ENCODE peak calls at places on chromosomes 16 and 17, in seven cellular contexts. N is thoracic aorta; T is PC-9; Y is AG10803; H is CD8-positive, alpha-beta memory T cell; F is AG04450; B is BE2C. Z is an unnamed sample.

GRCh38 chr16:87094246-87094865 is 222.8 kb downstream of the C16orf95 start:
- DNase-seq in T (no peak), H (no peak), Y (no peak), F (no peak), N (no peak), B (no peak), Z (no peak)

GRCh38 chr17:44314869-44315661 is 6.7 kb downstream of the RUNDC3A start:
- DNase-seq in N (no peak), H (peak), T (no peak), B (no peak), F (no peak), Y (no peak), Z (no peak)

GRCh38 chr17:72171703-72172670 is 51.2 kb downstream of the SOX9 start:
- DNase-seq in T (no peak), H (no peak), B (no peak), N (no peak), F (no peak), Y (no peak), Z (no peak)

GRCh38 chr16:11791144-11791828 is 5.8 kb downstream of the ZC3H7A start:
- DNase-seq in B (no peak), T (no peak), N (no peak), F (no peak), Y (no peak), H (no peak), Z (no peak)

GRCh38 chr17:50063516-50064252 is 7.8 kb downstream of the ITGA3 start:
- DNase-seq in N (no peak), T (peak), H (no peak), Y (peak), B (no peak), F (no peak), Z (no peak)

GRCh38 chr16:54289242-54290051 is 2.9 kb upstream of the IRX3 start:
- DNase-seq in T (no peak), N (no peak), B (no peak), H (no peak), Y (no peak), F (no peak), Z (no peak)

GRCh38 chr17:19384723-19385391 is 2.1 kb downstream of the MFAP4 start:
- DNase-seq in Y (peak), H (no peak), N (no peak), F (peak), B (peak), T (no peak), Z (peak)

GRCh38 chr17:78325076-78325712 is 34.7 kb downstream of the SOCS3 start:
- DNase-seq in H (no peak), F (no peak), Y (peak), N (no peak), T (no peak), B (no peak), Z (peak)

GRCh38 chr17:61409301-61410099 is 9.9 kb downstream of the TBX2 start:
- DNase-seq in B (peak), H (no peak), F (no peak), Y (peak), T (no peak), N (no peak), Z (peak)

GRCh38 chr17:57453841-57454240 is 197.5 kb downstream of the MSI2 start:
- DNase-seq in B (no peak), H (no peak), T (no peak), N (no peak), F (no peak), Y (no peak), Z (no peak)

GRCh38 chr17:57930239-57930638 is 25.0 kb downstream of the CUEDC1 start:
- DNase-seq in Y (no peak), F (no peak), H (no peak), N (no peak), B (no peak), T (no peak), Z (no peak)

GRCh38 chr17:78130439-78131101 is at the start of gene TMC8:
- DNase-seq in F (no peak), B (no peak), H (peak), N (no peak), Y (no peak), T (no peak), Z (no peak)

GRCh38 chr17:32461853-32462617 is 17.7 kb downstream of the PSMD11 start:
- DNase-seq in F (no peak), Y (peak), T (no peak), B (peak), N (no peak), H (peak), Z (peak)

GRCh38 chr17:63524051-63524450 is 893 bp downstream of the KCNH6 start:
- DNase-seq in F (no peak), N (no peak), B (no peak), Y (no peak), T (no peak), H (no peak), Z (no peak)
- H3K4me3 ChIP-seq in F (no peak), N (no peak), B (no peak), Y (no peak), T (no peak), H (no peak), Z (no peak)

DNA sequence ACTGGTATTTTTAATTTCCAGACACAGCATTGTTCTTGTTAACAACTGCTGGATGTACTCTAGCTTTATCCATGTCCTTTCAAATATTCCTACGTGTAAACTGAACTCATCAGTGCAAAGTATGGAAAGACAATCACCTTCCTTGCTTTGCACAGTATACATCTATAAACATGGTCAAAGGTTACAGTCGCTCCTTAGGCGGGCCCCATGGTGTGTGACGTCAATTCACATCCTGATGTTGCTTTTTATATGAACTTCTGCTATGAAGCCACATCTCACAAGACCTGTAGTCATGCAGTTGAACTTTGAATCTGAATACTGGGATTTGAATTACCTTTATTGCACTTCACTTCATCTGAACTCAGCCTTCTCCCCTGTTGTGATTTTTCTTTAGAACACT is 447.6 kb upstream of the PSMD7 start:
- DNase-seq in H (no peak), B (no peak), Y (no peak), N (no peak), T (no peak), F (no peak), Z (no peak)
- H3K4me3 ChIP-seq in H (no peak), B (no peak), Y (no peak), N (no peak), T (no peak), F (no peak), Z (no peak)

GRCh38 chr16:51133691-51134090 is 17.4 kb downstream of the SALL1 start:
- DNase-seq in N (no peak), T (no peak), H (no peak), F (no peak), Y (no peak), B (no peak), Z (no peak)
- H3K4me3 ChIP-seq in N (no peak), T (no peak), H (no peak), F (no peak), Y (no peak), B (no peak), Z (no peak)

DNA sequence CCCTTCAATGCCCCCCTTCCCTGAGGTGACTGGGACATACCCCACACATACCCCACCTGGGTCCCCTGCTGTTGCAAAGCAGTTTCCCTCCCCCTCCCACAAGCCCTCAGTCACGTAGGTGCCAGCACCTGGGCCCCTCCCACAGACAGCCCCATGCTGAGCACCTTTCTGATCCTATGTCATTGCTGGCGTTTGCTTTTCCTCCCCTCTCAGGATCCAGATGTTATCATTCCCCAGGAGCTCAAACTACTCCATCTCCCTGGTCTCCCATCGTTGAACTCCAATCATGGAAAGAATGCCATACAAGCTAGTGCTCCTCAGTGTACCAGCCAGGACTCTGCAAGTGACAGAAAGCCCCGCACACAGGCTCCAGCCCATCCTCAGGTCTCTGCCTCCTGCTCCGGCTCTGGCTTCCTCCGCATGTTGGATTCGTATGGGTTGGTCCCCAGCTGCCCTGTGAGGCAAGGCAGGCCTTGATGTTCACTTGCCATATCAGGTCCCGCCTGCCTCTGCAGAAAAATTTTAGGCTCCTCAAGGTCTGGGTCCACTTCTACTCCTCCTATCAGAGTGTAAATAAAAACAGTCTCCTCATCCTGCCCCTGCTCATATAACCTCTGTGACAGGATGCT is 31.4 kb upstream of the MED9 start:
- DNase-seq in F (no peak), Y (no peak), H (no peak), B (no peak), T (no peak), N (no peak), Z (no peak)
- H3K4me3 ChIP-seq in F (no peak), Y (no peak), H (no peak), B (no peak), T (peak), N (no peak), Z (no peak)